ENCODE peak calls at places on chromosomes 6 and 20, in eight cellular contexts. U is A549, Y is mucosa of descending colon, Z is HFF-Myc, G is lung, R is astrocyte of the cerebellum, Q is cardiac muscle cell, P is cardiac fibroblast. H is an unnamed sample.

GRCh38 chr6:31210119-31210518 is 39.6 kb upstream of the POU5F1 start:
- DNase-seq in U (no peak), Y (no peak), Z (no peak), G (no peak), R (no peak), Q (no peak), P (no peak), H (no peak)

GRCh38 chr6:101120747-101121146 is 239.6 kb upstream of the ASCC3 start:
- DNase-seq in U (no peak), Y (no peak), Z (no peak), G (no peak), R (no peak), Q (no peak), P (no peak), H (no peak)

GRCh38 chr6:153553627-153554026 is 422.5 kb upstream of the RGS17 start:
- DNase-seq in U (no peak), Y (no peak), Z (no peak), G (no peak), R (peak), Q (no peak), P (peak), H (no peak)

GRCh38 chr6:90559931-90560330 is 26.9 kb downstream of the MAP3K7 start:
- DNase-seq in U (no peak), Y (no peak), Z (no peak), G (no peak), R (no peak), Q (no peak), P (no peak), H (no peak)

GRCh38 chr6:50128420-50129005 is 78.8 kb upstream of the DEFB112 start:
- DNase-seq in U (no peak), Y (no peak), Z (no peak), G (no peak), R (peak), Q (peak), P (peak), H (no peak)

GRCh38 chr6:106377061-106377540 is 16.6 kb downstream of the CRYBG1 start:
- DNase-seq in U (no peak), Y (no peak), Z (no peak), G (no peak), R (peak), Q (no peak), P (peak), H (no peak)

GRCh38 chr20:51654495-51654894 is 112.0 kb upstream of the NFATC2 start:
- DNase-seq in U (no peak), Y (no peak), Z (no peak), G (no peak), R (no peak), Q (no peak), P (no peak), H (no peak)

GRCh38 chr6:164129218-164129617 is 714.7 kb downstream of the QKI start:
- DNase-seq in U (no peak), Y (no peak), Z (no peak), G (no peak), R (no peak), Q (no peak), P (no peak), H (no peak)

GRCh38 chr6:49118475-49118874 is 344.6 kb downstream of the MMUT start:
- DNase-seq in U (no peak), Y (no peak), Z (no peak), G (no peak), R (no peak), Q (no peak), P (peak), H (no peak)

GRCh38 chr6:146287691-146288369 is 255.8 kb upstream of the RAB32 start:
- DNase-seq in U (no peak), Y (no peak), Z (no peak), G (no peak), R (no peak), Q (peak), P (peak), H (peak)

GRCh38 chr6:65259080-65259479 is 447.9 kb downstream of the EYS start:
- DNase-seq in U (no peak), Y (no peak), Z (no peak), G (no peak), R (peak), Q (peak), P (peak), H (no peak)

GRCh38 chr6:149897015-149897697 is 757 bp downstream of the RAET1E start:
- DNase-seq in U (peak), Y (peak), Z (peak), G (peak), R (peak), Q (peak), P (peak), H (peak)

GRCh38 chr20:17928211-17928611 is 40.4 kb downstream of the SNX5 start:
- DNase-seq in U (no peak), Y (no peak), Z (no peak), G (no peak), R (no peak), Q (no peak), P (no peak), H (no peak)

GRCh38 chr20:2752631-2753455 is 47.6 kb downstream of the CPXM1 start:
- DNase-seq in U (peak), Y (peak), Z (no peak), G (no peak), R (no peak), Q (peak), P (peak), H (no peak)

GRCh38 chr6:166514196-166514595 is 72.3 kb downstream of the RAMACL start:
- DNase-seq in U (no peak), Y (no peak), Z (no peak), G (peak), R (no peak), Q (no peak), P (no peak), H (no peak)

GRCh38 chr6:219641-220198 is 72.6 kb upstream of the DUSP22 start:
- DNase-seq in U (peak), Y (peak), Z (no peak), G (peak), R (no peak), Q (peak), P (peak), H (no peak)

DNA sequence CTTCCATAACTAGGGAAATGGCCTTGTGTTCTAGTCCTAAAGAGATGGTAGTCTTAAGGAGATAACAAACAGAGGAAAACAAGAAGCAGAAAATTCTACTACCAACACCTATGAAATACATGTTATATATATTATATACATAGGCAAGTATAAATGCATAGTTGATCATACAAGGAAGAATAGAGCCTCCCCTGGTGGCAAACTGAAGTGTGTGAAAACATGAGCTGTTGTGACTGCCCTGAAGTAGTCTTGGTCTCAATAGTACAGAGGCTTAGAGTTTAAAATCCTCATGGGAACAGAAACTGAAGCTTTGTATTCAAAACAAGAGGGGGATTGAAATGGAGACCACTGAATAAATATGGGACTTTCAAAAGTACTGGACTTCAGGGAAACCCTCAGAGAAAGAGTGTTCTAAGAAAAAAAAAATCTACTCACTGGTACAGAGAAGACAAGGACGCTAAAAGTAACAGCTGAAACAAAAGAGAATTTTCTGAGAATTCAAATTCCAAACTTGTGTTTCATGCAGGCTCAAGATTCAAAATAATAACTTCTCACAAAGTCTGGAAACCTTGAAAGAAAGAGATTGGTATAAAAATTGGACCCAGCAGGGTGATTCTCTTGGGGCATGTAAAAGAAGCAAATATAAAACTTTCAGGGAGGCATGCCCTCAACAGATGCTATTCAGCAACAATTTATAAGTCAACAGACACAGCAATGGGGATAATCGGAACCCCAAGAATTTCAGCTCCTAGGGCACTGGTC is 59.7 kb upstream of the SAMD3 start:
- DNase-seq in U (no peak), Y (no peak), Z (peak), G (no peak), R (peak), Q (peak), P (peak), H (no peak)
- TF ChIP-seq CTCF in U (no peak), Y (no peak), Z (peak), G (no peak), R (peak), Q (peak), P (peak), H (peak)

GRCh38 chr20:59577037-59577808 is 27.1 kb upstream of the PHACTR3 start:
- DNase-seq in U (no peak), Y (no peak), Z (no peak), G (no peak), R (no peak), Q (no peak), P (no peak), H (no peak)
- H3K4me3 ChIP-seq in U (peak), Y (no peak), Z (no peak), G (no peak), R (no peak), Q (no peak), P (no peak), H (no peak)

DNA sequence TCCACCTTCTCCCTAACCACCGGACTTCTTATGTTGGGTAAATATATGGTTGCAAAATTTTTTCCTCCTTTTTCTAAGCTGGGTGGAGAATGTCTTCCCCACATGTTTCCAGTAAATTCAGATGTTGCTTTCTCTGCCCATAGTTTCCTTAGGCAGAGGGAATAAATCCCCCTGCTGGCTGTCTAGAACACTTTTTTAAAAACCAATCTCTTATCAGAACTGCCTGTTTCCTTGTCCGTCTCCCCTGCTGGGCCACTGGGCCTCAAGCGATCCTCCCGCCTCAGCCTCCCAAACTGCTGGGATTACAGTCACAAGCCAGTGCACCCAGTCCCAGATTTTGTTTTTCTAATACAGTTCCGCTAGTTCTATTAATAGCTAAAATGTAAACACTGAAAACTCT is 9.9 kb upstream of the WFDC2 start:
- DNase-seq in U (peak), Y (no peak), Z (no peak), G (no peak), R (no peak), Q (no peak), P (no peak), H (no peak)
- TF ChIP-seq CTCF in U (no peak), Y (no peak), Z (peak), G (no peak), R (no peak), Q (peak), P (peak), H (peak)

GRCh38 chr20:3981132-3981452 is 34.3 kb downstream of the RNF24 start:
- DNase-seq in U (no peak), Y (no peak), Z (no peak), G (no peak), R (no peak), Q (no peak), P (no peak), H (no peak)
- H3K4me3 ChIP-seq in U (peak), Y (no peak), Z (no peak), G (no peak), R (no peak), Q (no peak), P (no peak), H (no peak)

DNA sequence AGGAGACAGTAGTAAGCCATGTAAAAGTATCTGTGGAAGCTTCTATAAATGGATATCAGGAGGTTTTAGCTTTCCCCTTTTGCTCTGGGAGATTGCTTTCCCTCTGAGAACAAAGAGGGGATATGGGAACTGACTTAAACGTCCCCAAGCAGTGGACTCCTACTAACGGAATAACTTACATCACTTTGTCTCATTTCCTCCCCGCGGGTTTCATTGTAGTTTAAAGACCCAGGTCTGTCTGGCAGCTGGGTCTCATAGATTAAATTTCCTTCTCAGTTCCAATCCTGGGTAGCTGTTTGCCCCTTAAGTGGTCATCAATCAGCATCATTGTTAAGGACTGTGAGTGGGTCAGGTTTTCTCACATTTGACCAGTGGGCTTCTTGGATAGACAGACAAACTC is 68.7 kb downstream of the PLAGL1 start:
- DNase-seq in U (no peak), Y (no peak), Z (no peak), G (no peak), R (no peak), Q (no peak), P (no peak), H (no peak)
- TF ChIP-seq CTCF in U (no peak), Y (no peak), Z (no peak), G (no peak), R (no peak), Q (no peak), P (no peak), H (no peak)

GRCh38 chr6:107712523-107713213 is 111.4 kb downstream of the SCML4 start:
- DNase-seq in U (no peak), Y (no peak), Z (no peak), G (no peak), R (no peak), Q (peak), P (peak), H (no peak)
- H3K4me3 ChIP-seq in U (no peak), Y (no peak), Z (peak), G (no peak), R (no peak), Q (no peak), P (no peak), H (peak)

DNA sequence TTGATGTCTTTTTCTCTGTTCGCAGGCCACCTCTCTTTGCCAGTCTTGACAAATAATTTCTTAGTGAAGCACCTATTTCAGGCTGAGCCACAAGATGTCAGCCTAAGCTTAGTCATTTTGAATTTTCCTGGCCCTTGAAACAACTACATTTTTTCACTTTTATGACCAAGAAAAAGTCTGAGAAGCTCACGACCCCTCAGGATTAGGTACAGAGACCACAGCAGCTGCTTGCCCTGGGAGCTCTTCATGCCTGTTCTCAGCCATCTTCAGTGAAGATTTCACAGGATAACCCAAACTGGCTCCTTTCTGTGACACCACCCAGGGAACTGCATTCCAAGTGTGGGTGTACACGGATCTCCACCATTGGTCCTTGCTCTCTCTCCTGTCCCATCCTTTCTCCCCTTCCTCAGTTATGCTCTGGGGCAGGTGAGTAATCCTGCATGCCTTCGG is 38.4 kb upstream of the SPTLC3 start:
- DNase-seq in U (peak), Y (no peak), Z (peak), G (no peak), R (peak), Q (peak), P (peak), H (no peak)
- TF ChIP-seq CTCF in U (peak), Y (peak), Z (peak), G (peak), R (peak), Q (peak), P (peak), H (peak)

GRCh38 chr6:155228549-155229166 is 35.2 kb upstream of the CLDN20 start:
- DNase-seq in U (no peak), Y (no peak), Z (no peak), G (no peak), R (peak), Q (peak), P (peak), H (no peak)
- H3K4me3 ChIP-seq in U (no peak), Y (no peak), Z (no peak), G (no peak), R (no peak), Q (no peak), P (no peak), H (no peak)

DNA sequence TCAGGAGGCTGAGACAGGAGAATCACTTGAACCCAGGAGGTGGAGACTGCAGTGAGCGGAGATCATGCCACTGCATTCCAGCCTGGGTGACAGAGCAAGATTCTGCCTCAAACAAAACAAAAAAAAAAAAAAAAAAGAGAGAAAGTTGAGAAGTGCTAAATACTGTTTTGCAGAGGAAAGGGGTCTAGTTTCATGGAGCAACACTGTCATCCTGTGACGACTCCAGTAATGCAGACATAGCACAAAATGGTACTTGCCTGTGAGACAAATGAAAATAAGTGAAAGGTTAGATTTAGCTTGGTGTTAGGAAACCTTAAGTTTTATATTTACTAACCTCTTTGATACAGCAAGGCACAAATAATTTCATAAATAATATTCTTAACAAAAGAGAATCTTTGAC is 29.7 kb downstream of the CEP162 start:
- DNase-seq in U (no peak), Y (no peak), Z (no peak), G (no peak), R (no peak), Q (no peak), P (no peak), H (no peak)
- TF ChIP-seq CTCF in U (no peak), Y (no peak), Z (no peak), G (no peak), R (no peak), Q (no peak), P (no peak), H (no peak)

H was measured in BJ.